ENCODE peak calls at places on chromosomes 16 and 17, in eight cellular contexts. One of them, this sample, is unnamed.

GRCh38 chr17:76635039-76635438 is 8.5 kb downstream of the ST6GALNAC1 start:
- DNase-seq in stimulated activated CD8-positive, alpha-beta memory T cell treated with anti-CD3 and anti-CD28 coated beads, Interleukin-7, amount 100 ng/mL, for 1 hour: no peak
- DNase-seq in neuronal stem cell: no peak
- DNase-seq in activated CD4-positive, alpha-beta T cell treated with anti-CD3 and anti-CD28 coated beads, Interleukin-2, amount 10 ng/mL, durations not matched to agents 7 days and 5 days: no peak
- DNase-seq in NCI-H1092: no peak
- DNase-seq in CD8-positive, alpha-beta T cell: no peak
- DNase-seq in left cardiac atrium: no peak
- DNase-seq in right cardiac atrium: no peak
- DNase-seq in this sample: no peak

GRCh38 chr16:80599466-80599865 is 58.7 kb downstream of the DYNLRB2 start:
- DNase-seq in stimulated activated CD8-positive, alpha-beta memory T cell treated with anti-CD3 and anti-CD28 coated beads, Interleukin-7, amount 100 ng/mL, for 1 hour: no peak
- DNase-seq in neuronal stem cell: no peak
- DNase-seq in activated CD4-positive, alpha-beta T cell treated with anti-CD3 and anti-CD28 coated beads, Interleukin-2, amount 10 ng/mL, durations not matched to agents 7 days and 5 days: no peak
- DNase-seq in NCI-H1092: no peak
- DNase-seq in CD8-positive, alpha-beta T cell: no peak
- DNase-seq in left cardiac atrium: no peak
- DNase-seq in right cardiac atrium: no peak
- DNase-seq in this sample: no peak

GRCh38 chr16:19137621-19138128 is 23.9 kb downstream of the ITPRIPL2 start:
- DNase-seq in stimulated activated CD8-positive, alpha-beta memory T cell treated with anti-CD3 and anti-CD28 coated beads, Interleukin-7, amount 100 ng/mL, for 1 hour: no peak
- DNase-seq in neuronal stem cell: no peak
- DNase-seq in activated CD4-positive, alpha-beta T cell treated with anti-CD3 and anti-CD28 coated beads, Interleukin-2, amount 10 ng/mL, durations not matched to agents 7 days and 5 days: no peak
- DNase-seq in NCI-H1092: no peak
- DNase-seq in CD8-positive, alpha-beta T cell: no peak
- DNase-seq in left cardiac atrium: no peak
- DNase-seq in right cardiac atrium: no peak
- DNase-seq in this sample: no peak

GRCh38 chr17:7839890-7840260 is 5.9 kb downstream of the KDM6B start:
- DNase-seq in stimulated activated CD8-positive, alpha-beta memory T cell treated with anti-CD3 and anti-CD28 coated beads, Interleukin-7, amount 100 ng/mL, for 1 hour: no peak
- DNase-seq in neuronal stem cell: no peak
- DNase-seq in activated CD4-positive, alpha-beta T cell treated with anti-CD3 and anti-CD28 coated beads, Interleukin-2, amount 10 ng/mL, durations not matched to agents 7 days and 5 days: no peak
- DNase-seq in NCI-H1092: no peak
- DNase-seq in CD8-positive, alpha-beta T cell: no peak
- DNase-seq in left cardiac atrium: no peak
- DNase-seq in right cardiac atrium: no peak
- DNase-seq in this sample: no peak

GRCh38 chr17:64694207-64694606 is 32.1 kb upstream of the SMURF2 start:
- DNase-seq in stimulated activated CD8-positive, alpha-beta memory T cell treated with anti-CD3 and anti-CD28 coated beads, Interleukin-7, amount 100 ng/mL, for 1 hour: no peak
- DNase-seq in neuronal stem cell: no peak
- DNase-seq in activated CD4-positive, alpha-beta T cell treated with anti-CD3 and anti-CD28 coated beads, Interleukin-2, amount 10 ng/mL, durations not matched to agents 7 days and 5 days: no peak
- DNase-seq in NCI-H1092: no peak
- DNase-seq in CD8-positive, alpha-beta T cell: no peak
- DNase-seq in left cardiac atrium: peak
- DNase-seq in right cardiac atrium: peak
- DNase-seq in this sample: no peak

GRCh38 chr16:74111583-74111982 is 185.0 kb upstream of the PSMD7 start:
- DNase-seq in stimulated activated CD8-positive, alpha-beta memory T cell treated with anti-CD3 and anti-CD28 coated beads, Interleukin-7, amount 100 ng/mL, for 1 hour: no peak
- DNase-seq in neuronal stem cell: no peak
- DNase-seq in activated CD4-positive, alpha-beta T cell treated with anti-CD3 and anti-CD28 coated beads, Interleukin-2, amount 10 ng/mL, durations not matched to agents 7 days and 5 days: no peak
- DNase-seq in NCI-H1092: no peak
- DNase-seq in CD8-positive, alpha-beta T cell: no peak
- DNase-seq in left cardiac atrium: no peak
- DNase-seq in right cardiac atrium: no peak
- DNase-seq in this sample: no peak

GRCh38 chr16:57367111-57367752 is 5.1 kb upstream of the CX3CL1 start:
- DNase-seq in stimulated activated CD8-positive, alpha-beta memory T cell treated with anti-CD3 and anti-CD28 coated beads, Interleukin-7, amount 100 ng/mL, for 1 hour: no peak
- DNase-seq in neuronal stem cell: no peak
- DNase-seq in activated CD4-positive, alpha-beta T cell treated with anti-CD3 and anti-CD28 coated beads, Interleukin-2, amount 10 ng/mL, durations not matched to agents 7 days and 5 days: no peak
- DNase-seq in NCI-H1092: no peak
- DNase-seq in CD8-positive, alpha-beta T cell: no peak
- DNase-seq in left cardiac atrium: no peak
- DNase-seq in right cardiac atrium: no peak
- DNase-seq in this sample: no peak

GRCh38 chr17:43860077-43860725 is 13.2 kb downstream of the CD300LG start:
- DNase-seq in stimulated activated CD8-positive, alpha-beta memory T cell treated with anti-CD3 and anti-CD28 coated beads, Interleukin-7, amount 100 ng/mL, for 1 hour: no peak
- DNase-seq in neuronal stem cell: no peak
- DNase-seq in activated CD4-positive, alpha-beta T cell treated with anti-CD3 and anti-CD28 coated beads, Interleukin-2, amount 10 ng/mL, durations not matched to agents 7 days and 5 days: no peak
- DNase-seq in NCI-H1092: no peak
- DNase-seq in CD8-positive, alpha-beta T cell: no peak
- DNase-seq in left cardiac atrium: no peak
- DNase-seq in right cardiac atrium: no peak
- DNase-seq in this sample: no peak

GRCh38 chr16:4699030-4699556 is 5.7 kb downstream of the NUDT16L1 start:
- DNase-seq in stimulated activated CD8-positive, alpha-beta memory T cell treated with anti-CD3 and anti-CD28 coated beads, Interleukin-7, amount 100 ng/mL, for 1 hour: no peak
- DNase-seq in neuronal stem cell: no peak
- DNase-seq in activated CD4-positive, alpha-beta T cell treated with anti-CD3 and anti-CD28 coated beads, Interleukin-2, amount 10 ng/mL, durations not matched to agents 7 days and 5 days: no peak
- DNase-seq in NCI-H1092: peak
- DNase-seq in CD8-positive, alpha-beta T cell: no peak
- DNase-seq in left cardiac atrium: no peak
- DNase-seq in right cardiac atrium: no peak
- DNase-seq in this sample: no peak

GRCh38 chr17:83182620-83183063 is 103.2 kb downstream of the METRNL start:
- DNase-seq in stimulated activated CD8-positive, alpha-beta memory T cell treated with anti-CD3 and anti-CD28 coated beads, Interleukin-7, amount 100 ng/mL, for 1 hour: no peak
- DNase-seq in neuronal stem cell: no peak
- DNase-seq in activated CD4-positive, alpha-beta T cell treated with anti-CD3 and anti-CD28 coated beads, Interleukin-2, amount 10 ng/mL, durations not matched to agents 7 days and 5 days: peak
- DNase-seq in NCI-H1092: no peak
- DNase-seq in CD8-positive, alpha-beta T cell: no peak
- DNase-seq in left cardiac atrium: no peak
- DNase-seq in right cardiac atrium: peak
- DNase-seq in this sample: no peak

GRCh38 chr17:50468120-50469004 is at the start of gene CHAD:
- DNase-seq in stimulated activated CD8-positive, alpha-beta memory T cell treated with anti-CD3 and anti-CD28 coated beads, Interleukin-7, amount 100 ng/mL, for 1 hour: no peak
- DNase-seq in neuronal stem cell: peak
- DNase-seq in activated CD4-positive, alpha-beta T cell treated with anti-CD3 and anti-CD28 coated beads, Interleukin-2, amount 10 ng/mL, durations not matched to agents 7 days and 5 days: no peak
- DNase-seq in NCI-H1092: no peak
- DNase-seq in CD8-positive, alpha-beta T cell: no peak
- DNase-seq in left cardiac atrium: no peak
- DNase-seq in right cardiac atrium: no peak
- DNase-seq in this sample: no peak

GRCh38 chr17:13114601-13115024 is 96.8 kb upstream of the ELAC2 start:
- DNase-seq in stimulated activated CD8-positive, alpha-beta memory T cell treated with anti-CD3 and anti-CD28 coated beads, Interleukin-7, amount 100 ng/mL, for 1 hour: no peak
- DNase-seq in neuronal stem cell: peak
- DNase-seq in activated CD4-positive, alpha-beta T cell treated with anti-CD3 and anti-CD28 coated beads, Interleukin-2, amount 10 ng/mL, durations not matched to agents 7 days and 5 days: no peak
- DNase-seq in NCI-H1092: peak
- DNase-seq in CD8-positive, alpha-beta T cell: no peak
- DNase-seq in left cardiac atrium: peak
- DNase-seq in right cardiac atrium: peak
- DNase-seq in this sample: peak

GRCh38 chr17:82356845-82357355 is 2.1 kb upstream of the TEX19 start:
- DNase-seq in stimulated activated CD8-positive, alpha-beta memory T cell treated with anti-CD3 and anti-CD28 coated beads, Interleukin-7, amount 100 ng/mL, for 1 hour: no peak
- DNase-seq in neuronal stem cell: no peak
- DNase-seq in activated CD4-positive, alpha-beta T cell treated with anti-CD3 and anti-CD28 coated beads, Interleukin-2, amount 10 ng/mL, durations not matched to agents 7 days and 5 days: no peak
- DNase-seq in NCI-H1092: no peak
- DNase-seq in CD8-positive, alpha-beta T cell: no peak
- DNase-seq in left cardiac atrium: no peak
- DNase-seq in right cardiac atrium: no peak
- DNase-seq in this sample: no peak

GRCh38 chr16:58243528-58244004 is 45.7 kb upstream of the CSNK2A2 start:
- DNase-seq in stimulated activated CD8-positive, alpha-beta memory T cell treated with anti-CD3 and anti-CD28 coated beads, Interleukin-7, amount 100 ng/mL, for 1 hour: no peak
- DNase-seq in neuronal stem cell: no peak
- DNase-seq in activated CD4-positive, alpha-beta T cell treated with anti-CD3 and anti-CD28 coated beads, Interleukin-2, amount 10 ng/mL, durations not matched to agents 7 days and 5 days: no peak
- DNase-seq in NCI-H1092: no peak
- DNase-seq in CD8-positive, alpha-beta T cell: no peak
- DNase-seq in left cardiac atrium: no peak
- DNase-seq in right cardiac atrium: no peak
- DNase-seq in this sample: no peak

GRCh38 chr16:78396046-78396445 is 296.6 kb downstream of the WWOX start:
- DNase-seq in stimulated activated CD8-positive, alpha-beta memory T cell treated with anti-CD3 and anti-CD28 coated beads, Interleukin-7, amount 100 ng/mL, for 1 hour: no peak
- DNase-seq in neuronal stem cell: no peak
- DNase-seq in activated CD4-positive, alpha-beta T cell treated with anti-CD3 and anti-CD28 coated beads, Interleukin-2, amount 10 ng/mL, durations not matched to agents 7 days and 5 days: no peak
- DNase-seq in NCI-H1092: no peak
- DNase-seq in CD8-positive, alpha-beta T cell: no peak
- DNase-seq in left cardiac atrium: no peak
- DNase-seq in right cardiac atrium: no peak
- DNase-seq in this sample: no peak

GRCh38 chr16:30829130-30830071 is 42.4 kb upstream of the ZNF629 start:
- DNase-seq in stimulated activated CD8-positive, alpha-beta memory T cell treated with anti-CD3 and anti-CD28 coated beads, Interleukin-7, amount 100 ng/mL, for 1 hour: no peak
- DNase-seq in neuronal stem cell: no peak
- DNase-seq in activated CD4-positive, alpha-beta T cell treated with anti-CD3 and anti-CD28 coated beads, Interleukin-2, amount 10 ng/mL, durations not matched to agents 7 days and 5 days: no peak
- DNase-seq in NCI-H1092: no peak
- DNase-seq in CD8-positive, alpha-beta T cell: no peak
- DNase-seq in left cardiac atrium: no peak
- DNase-seq in right cardiac atrium: no peak
- DNase-seq in this sample: no peak

GRCh38 chr16:86089986-86090385 is 191.0 kb downstream of the IRF8 start:
- DNase-seq in stimulated activated CD8-positive, alpha-beta memory T cell treated with anti-CD3 and anti-CD28 coated beads, Interleukin-7, amount 100 ng/mL, for 1 hour: no peak
- DNase-seq in neuronal stem cell: no peak
- DNase-seq in activated CD4-positive, alpha-beta T cell treated with anti-CD3 and anti-CD28 coated beads, Interleukin-2, amount 10 ng/mL, durations not matched to agents 7 days and 5 days: no peak
- DNase-seq in NCI-H1092: no peak
- DNase-seq in CD8-positive, alpha-beta T cell: no peak
- DNase-seq in left cardiac atrium: no peak
- DNase-seq in right cardiac atrium: no peak
- DNase-seq in this sample: no peak

GRCh38 chr17:21289902-21290571 is 5.5 kb downstream of the MAP2K3 start:
- DNase-seq in stimulated activated CD8-positive, alpha-beta memory T cell treated with anti-CD3 and anti-CD28 coated beads, Interleukin-7, amount 100 ng/mL, for 1 hour: no peak
- DNase-seq in neuronal stem cell: no peak
- DNase-seq in activated CD4-positive, alpha-beta T cell treated with anti-CD3 and anti-CD28 coated beads, Interleukin-2, amount 10 ng/mL, durations not matched to agents 7 days and 5 days: no peak
- DNase-seq in NCI-H1092: peak
- DNase-seq in CD8-positive, alpha-beta T cell: no peak
- DNase-seq in left cardiac atrium: peak
- DNase-seq in right cardiac atrium: peak
- DNase-seq in this sample: no peak

GRCh38 chr16:81524382-81524781 is 79.8 kb downstream of the CMIP start:
- DNase-seq in stimulated activated CD8-positive, alpha-beta memory T cell treated with anti-CD3 and anti-CD28 coated beads, Interleukin-7, amount 100 ng/mL, for 1 hour: peak
- DNase-seq in neuronal stem cell: no peak
- DNase-seq in activated CD4-positive, alpha-beta T cell treated with anti-CD3 and anti-CD28 coated beads, Interleukin-2, amount 10 ng/mL, durations not matched to agents 7 days and 5 days: peak
- DNase-seq in NCI-H1092: no peak
- DNase-seq in CD8-positive, alpha-beta T cell: peak
- DNase-seq in left cardiac atrium: no peak
- DNase-seq in right cardiac atrium: no peak
- DNase-seq in this sample: no peak

GRCh38 chr16:10219742-10220141 is 37.5 kb upstream of the GRIN2A start:
- DNase-seq in stimulated activated CD8-positive, alpha-beta memory T cell treated with anti-CD3 and anti-CD28 coated beads, Interleukin-7, amount 100 ng/mL, for 1 hour: no peak
- DNase-seq in neuronal stem cell: no peak
- DNase-seq in activated CD4-positive, alpha-beta T cell treated with anti-CD3 and anti-CD28 coated beads, Interleukin-2, amount 10 ng/mL, durations not matched to agents 7 days and 5 days: no peak
- DNase-seq in NCI-H1092: no peak
- DNase-seq in CD8-positive, alpha-beta T cell: no peak
- DNase-seq in left cardiac atrium: no peak
- DNase-seq in right cardiac atrium: no peak
- DNase-seq in this sample: no peak

GRCh38 chr17:7824021-7824924 is 9.7 kb upstream of the KDM6B start:
- DNase-seq in stimulated activated CD8-positive, alpha-beta memory T cell treated with anti-CD3 and anti-CD28 coated beads, Interleukin-7, amount 100 ng/mL, for 1 hour: no peak
- DNase-seq in neuronal stem cell: no peak
- DNase-seq in activated CD4-positive, alpha-beta T cell treated with anti-CD3 and anti-CD28 coated beads, Interleukin-2, amount 10 ng/mL, durations not matched to agents 7 days and 5 days: no peak
- DNase-seq in NCI-H1092: no peak
- DNase-seq in CD8-positive, alpha-beta T cell: no peak
- DNase-seq in left cardiac atrium: no peak
- DNase-seq in right cardiac atrium: no peak
- DNase-seq in this sample: no peak

GRCh38 chr17:21140911-21141310 is 14.1 kb downstream of the DHRS7B start:
- DNase-seq in stimulated activated CD8-positive, alpha-beta memory T cell treated with anti-CD3 and anti-CD28 coated beads, Interleukin-7, amount 100 ng/mL, for 1 hour: no peak
- DNase-seq in neuronal stem cell: no peak
- DNase-seq in activated CD4-positive, alpha-beta T cell treated with anti-CD3 and anti-CD28 coated beads, Interleukin-2, amount 10 ng/mL, durations not matched to agents 7 days and 5 days: no peak
- DNase-seq in NCI-H1092: no peak
- DNase-seq in CD8-positive, alpha-beta T cell: no peak
- DNase-seq in left cardiac atrium: no peak
- DNase-seq in right cardiac atrium: no peak
- DNase-seq in this sample: no peak

GRCh38 chr16:67150058-67150832 is 553 bp downstream of the B3GNT9 start:
- DNase-seq in stimulated activated CD8-positive, alpha-beta memory T cell treated with anti-CD3 and anti-CD28 coated beads, Interleukin-7, amount 100 ng/mL, for 1 hour: no peak
- DNase-seq in neuronal stem cell: no peak
- DNase-seq in activated CD4-positive, alpha-beta T cell treated with anti-CD3 and anti-CD28 coated beads, Interleukin-2, amount 10 ng/mL, durations not matched to agents 7 days and 5 days: peak
- DNase-seq in NCI-H1092: peak
- DNase-seq in CD8-positive, alpha-beta T cell: no peak
- DNase-seq in left cardiac atrium: peak
- DNase-seq in right cardiac atrium: peak
- DNase-seq in this sample: no peak

GRCh38 chr16:10947211-10947787 is 2.9 kb downstream of the CLEC16A start:
- DNase-seq in stimulated activated CD8-positive, alpha-beta memory T cell treated with anti-CD3 and anti-CD28 coated beads, Interleukin-7, amount 100 ng/mL, for 1 hour: no peak
- DNase-seq in neuronal stem cell: no peak
- DNase-seq in activated CD4-positive, alpha-beta T cell treated with anti-CD3 and anti-CD28 coated beads, Interleukin-2, amount 10 ng/mL, durations not matched to agents 7 days and 5 days: no peak
- DNase-seq in NCI-H1092: no peak
- DNase-seq in CD8-positive, alpha-beta T cell: no peak
- DNase-seq in left cardiac atrium: no peak
- DNase-seq in right cardiac atrium: no peak
- DNase-seq in this sample: no peak